ENCODE peak calls at places on chromosome 2, in four cellular contexts. S, W, L and H are unnamed samples.

GRCh38 chr2:119469661-119470297 is 38.1 kb downstream of the TMEM37 start:
- DNase-seq in S (no peak), W (no peak), L (no peak), H (no peak)

GRCh38 chr2:56455642-56456041 is 271.9 kb downstream of the CCDC85A start:
- DNase-seq in S (no peak), W (no peak), L (no peak), H (no peak)

GRCh38 chr2:160918909-160919503 is 241.2 kb upstream of the TANK start:
- DNase-seq in S (peak; percentile 69), W (no peak), L (peak; percentile 66), H (peak; percentile 14)

GRCh38 chr2:79860233-79861058 is 347.6 kb downstream of the CTNNA2 start:
- DNase-seq in S (no peak), W (peak; percentile 33), L (no peak), H (no peak)

GRCh38 chr2:49123600-49123999 is 30.7 kb downstream of the FSHR start:
- DNase-seq in S (no peak), W (no peak), L (no peak), H (no peak)

GRCh38 chr2:112835553-112836535 is 735 bp downstream of the IL1B start:
- DNase-seq in S (no peak), W (no peak), L (no peak), H (no peak)

GRCh38 chr2:149002891-149003740 is 35.4 kb upstream of the LYPD6B start:
- DNase-seq in S (no peak), W (no peak), L (no peak), H (no peak)

GRCh38 chr2:99988567-99988966 is 153.8 kb downstream of the AFF3 start:
- DNase-seq in S (no peak), W (no peak), L (no peak), H (no peak)

GRCh38 chr2:207847807-207848544 is 78.3 kb upstream of the FZD5 start:
- DNase-seq in S (no peak), W (peak; percentile 35), L (peak; percentile 33), H (no peak)

GRCh38 chr2:231545105-231545902 is 15.1 kb upstream of the NMUR1 start:
- DNase-seq in S (no peak), W (no peak), L (peak; percentile 56), H (peak; percentile 71)

GRCh38 chr2:12501469-12502147 is 215.1 kb upstream of the TRIB2 start:
- DNase-seq in S (no peak), W (no peak), L (peak; percentile 79), H (peak; percentile 39)

GRCh38 chr2:116692988-116693387 is 1121.5 kb upstream of the DDX18 start:
- DNase-seq in S (no peak), W (no peak), L (no peak), H (no peak)

GRCh38 chr2:37389984-37390765 is 45.7 kb downstream of the QPCT start:
- DNase-seq in S (no peak), W (no peak), L (peak; percentile 26), H (peak; percentile 30)

GRCh38 chr2:185833864-185834263 is 95.3 kb downstream of the FSIP2 start:
- DNase-seq in S (no peak), W (no peak), L (no peak), H (no peak)

GRCh38 chr2:178529194-178529593 is 48.9 kb downstream of the PLEKHA3 start:
- DNase-seq in S (no peak), W (no peak), L (no peak), H (no peak)

GRCh38 chr2:195532255-195532627 is 124.8 kb upstream of the SLC39A10 start:
- DNase-seq in S (no peak), W (no peak), L (no peak), H (no peak)

GRCh38 chr2:105437708-105438103 is 38.9 kb upstream of the FHL2 start:
- DNase-seq in S (no peak), W (no peak), L (no peak), H (no peak)

GRCh38 chr2:112001942-112002341 is 53.1 kb upstream of the TMEM87B start:
- DNase-seq in S (no peak), W (no peak), L (no peak), H (no peak)

GRCh38 chr2:71705171-71705960 is 252.0 kb downstream of the DYSF start:
- DNase-seq in S (no peak), W (no peak), L (no peak), H (no peak)

GRCh38 chr2:20702563-20702962 is 35.6 kb downstream of the GDF7 start:
- DNase-seq in S (no peak), W (no peak), L (no peak), H (no peak)

GRCh38 chr2:147845608-147846002 is 776 bp downstream of the ACVR2A start:
- DNase-seq in S (no peak), W (no peak), L (no peak), H (no peak)

GRCh38 chr2:30234180-30234971 is 3.0 kb downstream of the LBH start:
- DNase-seq in S (peak; percentile 46), W (no peak), L (no peak), H (peak; percentile 47)

GRCh38 chr2:178331474-178332431 is 119.2 kb downstream of the PRKRA start:
- DNase-seq in S (no peak), W (no peak), L (no peak), H (no peak)

GRCh38 chr2:239602290-239603282 is 201.8 kb upstream of the HDAC4 start:
- DNase-seq in S (no peak), W (no peak), L (no peak), H (no peak)

GRCh38 chr2:234913208-234913626 is 38.6 kb upstream of the SH3BP4 start:
- DNase-seq in S (no peak), W (no peak), L (no peak), H (no peak)

GRCh38 chr2:150478206-150478974 is 9.1 kb downstream of the RND3 start:
- DNase-seq in S (no peak), W (peak; percentile 33), L (no peak), H (no peak)

GRCh38 chr2:208638059-208638458 is 231.5 kb downstream of the PTH2R start:
- DNase-seq in S (no peak), W (no peak), L (no peak), H (no peak)

GRCh38 chr2:209741953-209742352 is 29.7 kb upstream of the UNC80 start:
- DNase-seq in S (no peak), W (no peak), L (no peak), H (no peak)
- H3K27ac ChIP-seq in S (no peak overlapping the region), W (no peak overlapping the region), L (no peak overlapping the region), H (no peak overlapping the region)

DNA sequence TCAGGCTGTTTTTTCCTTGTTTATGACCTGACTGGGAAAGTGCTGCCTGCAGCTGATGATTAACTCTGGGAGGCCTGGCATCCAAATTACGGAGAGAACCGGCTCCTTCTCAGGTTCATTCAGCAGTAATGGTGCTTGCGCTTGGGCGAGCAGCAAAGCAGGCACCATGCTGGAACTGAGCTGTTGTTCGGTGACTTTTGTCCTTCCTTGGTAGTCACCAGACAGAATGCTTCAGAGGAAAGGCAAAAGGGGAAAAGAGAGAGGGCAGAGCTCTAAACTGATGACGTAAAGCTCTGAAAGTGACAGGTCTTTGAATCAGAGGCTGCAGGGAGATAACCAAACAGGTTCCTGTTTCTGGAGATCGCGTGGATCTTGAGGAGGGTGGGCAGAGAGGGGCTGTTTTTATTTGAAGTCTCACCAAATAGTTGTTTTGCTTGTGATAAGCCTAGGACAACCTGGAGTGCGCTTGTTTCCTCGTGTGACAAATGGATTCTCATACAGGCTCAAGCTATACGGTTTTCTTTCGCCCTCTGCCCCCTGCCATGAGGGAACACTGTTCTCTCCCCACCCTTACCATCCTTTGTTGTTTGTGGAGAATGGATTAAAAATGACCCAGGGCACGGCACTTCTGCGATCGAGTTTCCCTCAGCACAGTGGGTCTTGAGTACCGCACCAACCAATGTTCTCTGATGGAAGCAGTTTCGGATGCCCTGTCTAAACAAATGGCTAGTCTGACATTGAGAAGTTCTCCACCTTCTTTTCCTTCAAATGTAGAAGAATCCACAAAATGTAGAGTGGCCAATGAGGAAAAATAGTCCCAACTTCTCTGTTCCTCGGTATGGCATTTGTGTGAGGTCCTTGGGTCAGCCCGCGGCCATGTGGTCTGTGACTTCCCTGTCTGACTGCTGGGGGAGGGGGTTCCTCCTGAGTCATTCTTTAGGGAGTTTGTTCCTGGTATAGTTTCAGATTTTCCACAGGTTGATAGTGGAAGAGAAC is 1.3 kb downstream of the RASGRP3 start:
- DNase-seq in S (no peak), W (no peak), L (peak; percentile 57), H (no peak)
- H3K4me3 ChIP-seq in S (no peak overlapping the region), W (no peak overlapping the region), L (peak overlapping the region; percentile 64), H (peak overlapping the region; percentile 81)

GRCh38 chr2:226579519-226579918 is 220.1 kb downstream of the IRS1 start:
- DNase-seq in S (no peak), W (no peak), L (no peak), H (no peak)

GRCh38 chr2:226580403-226580802 is 219.2 kb downstream of the IRS1 start:
- DNase-seq in S (no peak), W (no peak), L (peak; percentile 30), H (no peak)

GRCh38 chr2:226581004-226581403 is 218.6 kb downstream of the IRS1 start:
- DNase-seq in S (no peak), W (no peak), L (no peak), H (no peak)

GRCh38 chr2:226583715-226584114 is 215.9 kb downstream of the IRS1 start:
- DNase-seq in S (no peak), W (no peak), L (no peak), H (no peak)

DNA sequence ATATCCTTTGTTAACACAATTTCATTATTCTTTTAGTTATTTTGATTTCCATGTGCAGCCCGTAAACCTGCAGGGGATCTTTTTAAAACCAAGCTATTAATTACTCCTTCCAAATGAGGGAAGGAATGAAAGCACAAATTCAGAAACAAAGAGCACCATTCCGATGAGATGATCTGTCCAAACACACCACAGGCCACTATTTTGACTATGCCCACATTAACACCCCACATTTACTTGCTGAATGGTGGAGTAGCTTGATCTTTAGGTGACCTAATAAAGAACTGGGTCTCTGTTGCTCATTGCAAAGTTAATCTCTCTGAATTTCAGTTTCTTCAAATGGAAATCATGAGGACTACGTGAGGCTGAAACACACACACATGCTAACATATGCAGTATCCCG is 218.0 kb downstream of the IRS1 start:
- DNase-seq in S (no peak), W (no peak), L (no peak), H (no peak)
- H3K27ac ChIP-seq in S (no peak overlapping the region), W (no peak overlapping the region), L (no peak overlapping the region), H (no peak overlapping the region)

GRCh38 chr2:144459937-144460336 is 60.0 kb downstream of the ZEB2 start:
- DNase-seq in S (no peak), W (no peak), L (no peak), H (no peak)

GRCh38 chr2:144455979-144456378 is 63.9 kb downstream of the ZEB2 start:
- DNase-seq in S (no peak), W (no peak), L (no peak), H (no peak)

GRCh38 chr2:144456680-144457079 is 63.2 kb downstream of the ZEB2 start:
- DNase-seq in S (no peak), W (no peak), L (peak; percentile 29), H (no peak)

GRCh38 chr2:144460981-144461766 is 58.7 kb downstream of the ZEB2 start:
- DNase-seq in S (peak; percentile 49), W (no peak), L (peak; percentile 79), H (no peak)

DNA sequence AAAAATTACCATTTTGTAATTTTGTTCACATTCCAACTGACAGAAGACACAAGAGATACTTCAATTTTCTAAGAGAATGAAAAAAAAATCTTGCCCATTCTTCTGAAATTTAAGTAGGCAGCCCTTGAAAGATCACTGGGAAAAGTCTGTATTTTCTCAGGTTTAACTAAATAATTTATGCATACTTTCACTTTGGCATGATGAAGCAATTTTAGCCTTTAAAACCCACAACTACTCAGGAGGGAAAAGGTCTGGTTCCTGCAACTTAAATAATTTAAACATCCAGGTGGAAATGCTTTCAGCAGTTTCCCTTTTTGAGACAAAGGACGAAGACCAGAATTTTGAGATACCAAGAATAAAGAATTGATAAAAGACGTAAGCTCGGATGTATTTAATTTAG is 61.4 kb downstream of the ZEB2 start:
- DNase-seq in S (no peak), W (no peak), L (no peak), H (no peak)
- H3K4me3 ChIP-seq in S (no peak overlapping the region), W (no peak overlapping the region), L (no peak overlapping the region), H (no peak overlapping the region)